ENCODE peak calls at places on chromosome 16, in nine cellular contexts. V, R, U, H, I, P, X, S and K are unnamed samples.

GRCh38 chr16:68646948-68647659 is 2.0 kb downstream of the CDH3 start:
- DNase-seq in V (no peak), R (no peak), U (no peak), H (no peak), I (no peak), P (no peak), X (no peak), S (no peak), K (no peak)

GRCh38 chr16:49706620-49707355 is 149.1 kb downstream of the ZNF423 start:
- DNase-seq in V (no peak), R (no peak), U (no peak), H (no peak), I (no peak), P (peak), X (no peak), S (peak), K (no peak)

GRCh38 chr16:89115216-89115949 is 21.7 kb downstream of the ACSF3 start:
- DNase-seq in V (peak), R (peak), U (no peak), H (peak), I (peak), P (peak), X (peak), S (no peak), K (peak)

GRCh38 chr16:69804283-69804682 is 42.2 kb downstream of the WWP2 start:
- DNase-seq in V (no peak), R (no peak), U (no peak), H (no peak), I (no peak), P (no peak), X (no peak), S (no peak), K (no peak)

GRCh38 chr16:16120382-16121184 is 102.7 kb downstream of the ABCC6 start:
- DNase-seq in V (no peak), R (no peak), U (no peak), H (peak), I (no peak), P (peak), X (no peak), S (peak), K (no peak)

GRCh38 chr16:70437582-70438324 is 1.1 kb downstream of the ST3GAL2 start:
- DNase-seq in V (no peak), R (no peak), U (peak), H (no peak), I (no peak), P (no peak), X (no peak), S (peak), K (no peak)

GRCh38 chr16:6027733-6028132 is 930.1 kb upstream of the EEF2KMT start:
- DNase-seq in V (no peak), R (no peak), U (no peak), H (no peak), I (no peak), P (no peak), X (no peak), S (no peak), K (no peak)

GRCh38 chr16:66175058-66175457 is 191.4 kb upstream of the CDH5 start:
- DNase-seq in V (no peak), R (no peak), U (peak), H (no peak), I (no peak), P (no peak), X (no peak), S (no peak), K (no peak)

GRCh38 chr16:82993874-82994375 is 367.2 kb downstream of the CDH13 start:
- DNase-seq in V (no peak), R (no peak), U (no peak), H (no peak), I (no peak), P (no peak), X (no peak), S (no peak), K (no peak)

GRCh38 chr16:51465026-51465425 is 314.0 kb upstream of the SALL1 start:
- DNase-seq in V (no peak), R (no peak), U (no peak), H (no peak), I (no peak), P (no peak), X (no peak), S (no peak), K (no peak)

GRCh38 chr16:54430491-54431030 is 144.0 kb upstream of the IRX3 start:
- DNase-seq in V (no peak), R (no peak), U (peak), H (no peak), I (no peak), P (no peak), X (no peak), S (no peak), K (no peak)

GRCh38 chr16:89534147-89534788 is 26.1 kb downstream of the SPG7 start:
- DNase-seq in V (peak), R (peak), U (no peak), H (peak), I (no peak), P (no peak), X (no peak), S (no peak), K (no peak)

GRCh38 chr16:10827691-10828341 is 9.2 kb upstream of the TVP23A start:
- DNase-seq in V (no peak), R (no peak), U (no peak), H (peak), I (peak), P (peak), X (no peak), S (no peak), K (no peak)

GRCh38 chr16:12819126-12820117 is 15.7 kb upstream of the CPPED1 start:
- DNase-seq in V (no peak), R (peak), U (peak), H (peak), I (peak), P (peak), X (no peak), S (peak), K (no peak)

GRCh38 chr16:368388-369158 is 1.8 kb downstream of the MRPL28 start:
- DNase-seq in V (no peak), R (no peak), U (no peak), H (no peak), I (no peak), P (peak), X (no peak), S (no peak), K (peak)

GRCh38 chr16:8577678-8578304 is 12.5 kb downstream of the TMEM114 start:
- DNase-seq in V (no peak), R (no peak), U (no peak), H (no peak), I (no peak), P (no peak), X (no peak), S (no peak), K (no peak)

GRCh38 chr16:66845791-66846221 is 1.6 kb downstream of the CA7 start:
- DNase-seq in V (no peak), R (no peak), U (peak), H (peak), I (no peak), P (no peak), X (no peak), S (no peak), K (peak)

GRCh38 chr16:3879258-3879886 is 1.1 kb downstream of the CREBBP start:
- DNase-seq in V (no peak), R (no peak), U (peak), H (peak), I (no peak), P (peak), X (no peak), S (peak), K (peak)

GRCh38 chr16:24721830-24722238 is 7.6 kb upstream of the TNRC6A start:
- DNase-seq in V (no peak), R (no peak), U (no peak), H (no peak), I (peak), P (no peak), X (peak), S (no peak), K (no peak)

GRCh38 chr16:81478876-81479496 is 34.4 kb downstream of the CMIP start:
- DNase-seq in V (peak), R (no peak), U (no peak), H (peak), I (no peak), P (peak), X (no peak), S (no peak), K (no peak)

GRCh38 chr16:1884889-1885288 is 12.9 kb upstream of the MEIOB start:
- DNase-seq in V (no peak), R (no peak), U (no peak), H (no peak), I (no peak), P (no peak), X (no peak), S (no peak), K (no peak)

GRCh38 chr16:67942200-67942509 is 1.8 kb downstream of the LCAT start:
- DNase-seq in V (no peak), R (no peak), U (peak), H (peak), I (no peak), P (no peak), X (no peak), S (peak), K (no peak)

GRCh38 chr16:67429053-67429798 is 1.7 kb upstream of the HSD11B2 start:
- DNase-seq in V (no peak), R (no peak), U (no peak), H (peak), I (no peak), P (peak), X (no peak), S (no peak), K (no peak)

GRCh38 chr16:66242672-66243071 is 123.8 kb upstream of the CDH5 start:
- DNase-seq in V (no peak), R (no peak), U (no peak), H (no peak), I (no peak), P (no peak), X (no peak), S (no peak), K (no peak)

GRCh38 chr16:60605176-60605575 is 1431.1 kb downstream of the CDH8 start:
- DNase-seq in V (no peak), R (no peak), U (peak), H (no peak), I (no peak), P (no peak), X (no peak), S (no peak), K (peak)

GRCh38 chr16:2035431-2036199 is 8.9 kb downstream of the NHERF2 start:
- DNase-seq in V (no peak), R (no peak), U (peak), H (no peak), I (no peak), P (peak), X (no peak), S (peak), K (peak)

GRCh38 chr16:46427340-46428107 is 193.7 kb downstream of the SHCBP1 start:
- DNase-seq in V (no peak), R (no peak), U (no peak), H (no peak), I (no peak), P (peak), X (no peak), S (no peak), K (peak)

GRCh38 chr16:54325616-54326265 is 39.2 kb upstream of the IRX3 start:
- DNase-seq in V (no peak), R (no peak), U (no peak), H (no peak), I (no peak), P (no peak), X (no peak), S (no peak), K (no peak)

GRCh38 chr16:719815-720506 is 985 bp upstream of the ANTKMT start:
- DNase-seq in V (no peak), R (no peak), U (peak), H (no peak), I (no peak), P (no peak), X (no peak), S (peak), K (no peak)

GRCh38 chr16:19527161-19527560 is 3.4 kb downstream of the CCP110 start:
- DNase-seq in V (no peak), R (no peak), U (no peak), H (no peak), I (no peak), P (no peak), X (no peak), S (no peak), K (no peak)

GRCh38 chr16:71882505-71883192 is 1.3 kb downstream of the ZNF821 start:
- DNase-seq in V (no peak), R (peak), U (peak), H (peak), I (peak), P (no peak), X (peak), S (peak), K (no peak)

GRCh38 chr16:4159726-4160125 is 43.5 kb upstream of the ADCY9 start:
- DNase-seq in V (no peak), R (no peak), U (no peak), H (no peak), I (no peak), P (no peak), X (no peak), S (no peak), K (no peak)

GRCh38 chr16:53872248-53873221 is 168.6 kb downstream of the FTO start:
- DNase-seq in V (no peak), R (no peak), U (no peak), H (no peak), I (no peak), P (no peak), X (no peak), S (no peak), K (no peak)

GRCh38 chr16:17367034-17367433 is 103.7 kb downstream of the XYLT1 start:
- DNase-seq in V (no peak), R (no peak), U (no peak), H (peak), I (no peak), P (no peak), X (no peak), S (no peak), K (no peak)

GRCh38 chr16:84821728-84822676 is 2.2 kb downstream of the CRISPLD2 start:
- DNase-seq in V (no peak), R (no peak), U (no peak), H (no peak), I (no peak), P (peak), X (no peak), S (no peak), K (no peak)
- H3K27ac ChIP-seq in V (peak), R (no peak), U (no peak), H (peak), I (no peak), P (peak), X (no peak), S (no peak), K (no peak)

DNA sequence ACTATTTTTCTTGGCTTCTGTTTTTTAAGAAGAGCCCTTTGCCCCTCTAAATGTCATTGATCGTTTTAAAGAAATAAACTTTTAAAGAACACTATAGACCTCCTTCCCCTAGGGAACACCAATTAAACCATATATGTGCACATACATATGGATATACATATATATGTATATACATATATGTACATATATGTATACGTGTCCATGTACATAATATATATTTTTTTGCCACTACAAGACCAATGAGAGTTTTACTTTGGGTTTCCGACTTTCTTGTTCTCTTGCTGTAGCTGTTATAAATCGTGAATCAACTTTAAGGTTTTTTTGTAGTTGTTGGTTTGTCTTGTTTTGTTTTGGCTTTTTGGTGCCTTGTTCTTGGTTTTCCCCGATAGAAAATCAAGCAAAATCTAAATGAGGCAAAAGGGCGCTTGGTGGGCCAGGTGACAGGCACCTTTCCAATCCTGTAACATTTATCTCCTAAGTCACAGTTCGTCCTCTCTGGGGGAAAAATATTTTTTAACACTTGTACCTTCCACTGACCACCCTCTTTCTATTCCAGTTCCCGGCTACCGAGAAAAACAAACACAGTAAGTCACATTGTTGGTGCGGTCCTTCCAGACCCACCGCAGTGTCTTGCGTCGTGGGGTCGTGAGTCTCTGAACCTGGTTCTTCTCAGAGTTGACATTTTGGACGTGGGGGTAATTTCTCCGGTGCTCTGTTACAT is 4.5 kb downstream of the FOXF1 start:
- DNase-seq in V (no peak), R (no peak), U (no peak), H (no peak), I (no peak), P (no peak), X (no peak), S (no peak), K (no peak)
- H3K27ac ChIP-seq in V (peak), R (no peak), U (no peak), H (peak), I (no peak), P (no peak), X (no peak), S (no peak), K (no peak)

DNA sequence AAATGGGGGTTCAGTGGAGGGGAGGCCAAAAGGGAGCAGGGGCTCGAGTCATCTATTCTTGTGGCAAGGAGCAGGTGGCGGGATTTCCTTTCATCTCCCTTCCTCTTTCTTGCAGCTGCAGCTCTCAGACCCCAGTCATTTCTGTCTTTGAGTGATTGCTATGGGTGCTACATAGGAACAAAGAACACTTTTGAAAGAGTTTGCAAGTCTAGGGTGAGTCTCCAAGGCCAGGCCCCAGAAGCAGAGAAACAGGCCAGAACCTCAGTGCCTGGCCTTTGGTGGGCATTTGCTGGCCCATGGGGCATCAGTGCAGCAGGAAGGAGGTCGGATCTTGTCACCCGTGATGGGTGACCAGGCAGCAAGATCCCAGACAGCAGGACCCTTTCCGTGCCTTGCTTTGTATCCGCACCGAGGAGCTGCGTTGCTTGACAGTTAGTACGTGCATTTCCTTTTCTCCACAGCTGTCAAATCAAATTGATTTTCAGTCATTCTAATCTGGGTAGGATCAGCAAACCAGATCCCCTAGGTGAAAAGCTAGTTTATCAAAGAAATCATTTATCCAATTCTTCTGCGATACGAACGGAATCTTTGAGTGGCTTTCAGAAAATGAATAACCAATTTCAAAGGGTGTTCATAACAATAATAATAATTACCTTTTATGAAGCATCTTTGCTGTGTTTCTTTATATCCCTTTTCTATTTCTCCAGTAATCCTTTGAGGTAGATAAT is 244.6 kb upstream of the MAF start:
- DNase-seq in V (no peak), R (no peak), U (no peak), H (no peak), I (no peak), P (no peak), X (no peak), S (no peak), K (no peak)
- H3K27ac ChIP-seq in V (peak), R (no peak), U (no peak), H (no peak), I (peak), P (no peak), X (no peak), S (no peak), K (no peak)

DNA sequence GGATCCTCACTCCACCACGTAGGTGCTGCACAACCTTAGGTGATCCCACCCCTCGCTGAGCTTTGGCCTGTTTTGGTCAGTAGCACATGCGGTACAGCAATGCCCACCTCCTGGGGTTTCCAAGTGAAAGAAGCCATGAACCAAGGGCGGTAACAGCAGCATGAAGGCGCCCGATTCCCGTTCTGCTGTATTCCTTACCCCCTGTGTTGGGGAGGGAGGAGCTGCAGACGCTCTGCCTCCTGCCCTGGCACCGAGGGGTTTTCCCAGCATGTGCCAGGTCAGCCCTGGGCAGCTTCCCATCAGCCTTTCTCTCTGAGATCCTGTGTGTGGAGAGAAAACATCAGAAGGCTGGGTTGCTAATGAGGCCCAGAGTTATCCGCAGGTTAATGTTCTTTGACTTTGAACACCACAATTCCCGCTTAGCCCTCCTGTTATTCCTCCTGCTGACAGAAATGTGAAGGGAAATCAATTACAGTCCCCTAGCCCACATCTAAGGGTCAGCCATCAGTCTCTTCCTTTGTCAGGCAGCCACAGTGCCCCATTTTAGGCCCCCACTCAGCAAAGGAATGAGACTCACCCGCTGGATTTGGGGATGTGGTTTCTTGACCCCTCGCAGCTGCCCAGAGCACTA is 168.3 kb downstream of the KATNIP start:
- DNase-seq in V (no peak), R (no peak), U (no peak), H (no peak), I (no peak), P (peak), X (no peak), S (no peak), K (no peak)
- H3K27ac ChIP-seq in V (no peak), R (no peak), U (peak), H (no peak), I (no peak), P (no peak), X (no peak), S (no peak), K (no peak)

DNA sequence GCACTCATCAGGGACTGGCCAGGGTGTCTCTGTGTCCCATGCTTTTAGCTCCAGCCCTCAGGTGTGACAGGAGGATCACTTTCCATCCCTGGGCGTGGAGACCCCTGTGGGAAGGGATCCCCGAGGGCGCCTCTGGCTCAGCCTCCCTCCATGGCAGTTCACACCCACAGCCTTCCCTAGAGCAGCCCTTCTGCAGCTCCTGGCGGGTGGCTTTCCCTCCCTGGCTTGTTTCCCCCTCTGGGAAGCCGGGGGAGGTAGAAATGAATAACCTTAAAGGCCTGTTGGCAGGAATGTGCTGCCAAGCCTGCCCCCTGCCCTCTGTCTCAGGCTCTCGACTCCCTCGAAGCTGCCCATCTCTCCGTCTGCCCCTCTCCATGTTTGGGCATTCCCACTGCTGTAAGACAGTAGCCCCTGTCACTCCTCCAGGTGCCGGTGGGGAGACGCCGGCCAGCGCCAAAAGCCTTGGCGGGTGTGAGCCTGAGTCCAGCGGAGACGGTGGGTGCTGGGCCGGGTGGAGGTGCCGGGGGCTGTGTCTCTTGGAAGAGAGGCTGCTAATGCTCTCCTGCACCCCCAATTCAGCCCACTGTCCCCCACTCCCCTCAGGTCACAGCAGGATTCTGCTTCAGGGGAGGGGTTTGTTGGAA is 2.1 kb upstream of the ATP2A1 start:
- DNase-seq in V (no peak), R (no peak), U (no peak), H (no peak), I (no peak), P (no peak), X (no peak), S (no peak), K (no peak)
- H3K27ac ChIP-seq in V (no peak), R (no peak), U (peak), H (no peak), I (peak), P (no peak), X (no peak), S (no peak), K (no peak)